ENCODE peak calls at places on chromosome 16, in nine cellular contexts. One of them, this sample, is unnamed.

GRCh38 chr16:27217256-27217655 is 13.9 kb downstream of the KDM8 start:
- DNase-seq in Calu3: no peak
- DNase-seq in mucosa of descending colon: no peak
- DNase-seq in Caki2: peak; percentile 39
- DNase-seq in OCI-LY7: no peak
- DNase-seq in C1 segment of cervical spinal cord: no peak
- DNase-seq in anterior cingulate cortex: peak; percentile 25
- DNase-seq in T-helper 2 cell: no peak
- DNase-seq in epithelial cell of prostate: no peak
- DNase-seq in this sample: peak; percentile 75

GRCh38 chr16:69626256-69626655 is 60.5 kb downstream of the NFAT5 start:
- DNase-seq in epithelial cell of prostate: no peak
- DNase-seq in T-helper 2 cell: no peak
- DNase-seq in mucosa of descending colon: no peak
- DNase-seq in C1 segment of cervical spinal cord: no peak
- DNase-seq in Calu3: no peak
- DNase-seq in OCI-LY7: no peak
- DNase-seq in anterior cingulate cortex: no peak
- DNase-seq in Caki2: no peak
- DNase-seq in this sample: no peak

GRCh38 chr16:30395992-30396560 is 856 bp downstream of the ZNF48 start:
- DNase-seq in anterior cingulate cortex: no peak
- DNase-seq in epithelial cell of prostate: no peak
- DNase-seq in OCI-LY7: no peak
- DNase-seq in Calu3: no peak
- DNase-seq in C1 segment of cervical spinal cord: no peak
- DNase-seq in T-helper 2 cell: no peak
- DNase-seq in mucosa of descending colon: no peak
- DNase-seq in Caki2: no peak
- DNase-seq in this sample: no peak

GRCh38 chr16:88577166-88577565 is 7.0 kb downstream of the ZC3H18 start:
- DNase-seq in OCI-LY7: no peak
- DNase-seq in anterior cingulate cortex: no peak
- DNase-seq in T-helper 2 cell: no peak
- DNase-seq in Calu3: no peak
- DNase-seq in Caki2: no peak
- DNase-seq in epithelial cell of prostate: no peak
- DNase-seq in mucosa of descending colon: no peak
- DNase-seq in C1 segment of cervical spinal cord: no peak
- DNase-seq in this sample: no peak

GRCh38 chr16:31201511-31202401 is 804 bp downstream of the PYCARD start:
- DNase-seq in Calu3: peak; percentile 51
- DNase-seq in C1 segment of cervical spinal cord: no peak
- DNase-seq in Caki2: no peak
- DNase-seq in OCI-LY7: peak; percentile 66
- DNase-seq in epithelial cell of prostate: no peak
- DNase-seq in anterior cingulate cortex: no peak
- DNase-seq in mucosa of descending colon: peak; percentile 80
- DNase-seq in T-helper 2 cell: peak; percentile 70
- DNase-seq in this sample: no peak

GRCh38 chr16:2086812-2087425 is 39.1 kb downstream of the TSC2 start:
- DNase-seq in T-helper 2 cell: no peak
- DNase-seq in epithelial cell of prostate: no peak
- DNase-seq in anterior cingulate cortex: no peak
- DNase-seq in Caki2: no peak
- DNase-seq in C1 segment of cervical spinal cord: no peak
- DNase-seq in Calu3: no peak
- DNase-seq in OCI-LY7: peak; percentile 25
- DNase-seq in mucosa of descending colon: no peak
- DNase-seq in this sample: no peak

GRCh38 chr16:67653131-67654068 is 6.7 kb downstream of the ACD start:
- DNase-seq in OCI-LY7: no peak
- DNase-seq in Calu3: peak; percentile 48
- DNase-seq in T-helper 2 cell: no peak
- DNase-seq in mucosa of descending colon: no peak
- DNase-seq in C1 segment of cervical spinal cord: no peak
- DNase-seq in Caki2: no peak
- DNase-seq in anterior cingulate cortex: no peak
- DNase-seq in epithelial cell of prostate: no peak
- DNase-seq in this sample: peak; percentile 24

GRCh38 chr16:50683689-50684374 is 2.7 kb upstream of the SNX20 start:
- DNase-seq in T-helper 2 cell: peak; percentile 93
- DNase-seq in Calu3: no peak
- DNase-seq in C1 segment of cervical spinal cord: no peak
- DNase-seq in OCI-LY7: peak; percentile 34
- DNase-seq in mucosa of descending colon: peak; percentile 60
- DNase-seq in Caki2: no peak
- DNase-seq in epithelial cell of prostate: no peak
- DNase-seq in anterior cingulate cortex: no peak
- DNase-seq in this sample: no peak

GRCh38 chr16:85634747-85635544 is 21.8 kb downstream of the GSE1 start:
- DNase-seq in T-helper 2 cell: no peak
- DNase-seq in mucosa of descending colon: no peak
- DNase-seq in C1 segment of cervical spinal cord: no peak
- DNase-seq in anterior cingulate cortex: no peak
- DNase-seq in Calu3: peak; percentile 21
- DNase-seq in Caki2: no peak
- DNase-seq in OCI-LY7: no peak
- DNase-seq in epithelial cell of prostate: no peak
- DNase-seq in this sample: no peak

GRCh38 chr16:6016530-6017184 is 919.1 kb upstream of the EEF2KMT start:
- DNase-seq in OCI-LY7: peak; percentile 8
- DNase-seq in anterior cingulate cortex: no peak
- DNase-seq in C1 segment of cervical spinal cord: no peak
- DNase-seq in Calu3: peak; percentile 27
- DNase-seq in mucosa of descending colon: peak; percentile 46
- DNase-seq in T-helper 2 cell: peak; percentile 56
- DNase-seq in epithelial cell of prostate: no peak
- DNase-seq in Caki2: peak; percentile 64
- DNase-seq in this sample: peak; percentile 79

GRCh38 chr16:53893731-53894435 is 189.9 kb downstream of the FTO start:
- DNase-seq in epithelial cell of prostate: no peak
- DNase-seq in OCI-LY7: no peak
- DNase-seq in C1 segment of cervical spinal cord: no peak
- DNase-seq in Caki2: peak; percentile 64
- DNase-seq in mucosa of descending colon: peak; percentile 29
- DNase-seq in anterior cingulate cortex: no peak
- DNase-seq in Calu3: peak; percentile 12
- DNase-seq in T-helper 2 cell: no peak
- DNase-seq in this sample: peak; percentile 32

GRCh38 chr16:59859606-59860402 is 1125.7 kb upstream of the GOT2 start:
- DNase-seq in Caki2: no peak
- DNase-seq in T-helper 2 cell: no peak
- DNase-seq in mucosa of descending colon: no peak
- DNase-seq in C1 segment of cervical spinal cord: no peak
- DNase-seq in epithelial cell of prostate: no peak
- DNase-seq in anterior cingulate cortex: no peak
- DNase-seq in Calu3: no peak
- DNase-seq in OCI-LY7: no peak
- DNase-seq in this sample: no peak

GRCh38 chr16:57914244-57915173 is 56.4 kb downstream of the CNGB1 start:
- DNase-seq in T-helper 2 cell: no peak
- DNase-seq in mucosa of descending colon: no peak
- DNase-seq in epithelial cell of prostate: no peak
- DNase-seq in Caki2: no peak
- DNase-seq in OCI-LY7: no peak
- DNase-seq in C1 segment of cervical spinal cord: no peak
- DNase-seq in Calu3: no peak
- DNase-seq in anterior cingulate cortex: no peak
- DNase-seq in this sample: no peak

GRCh38 chr16:12257926-12258561 is 281.5 kb downstream of the SNX29 start:
- DNase-seq in Calu3: peak; percentile 43
- DNase-seq in Caki2: no peak
- DNase-seq in anterior cingulate cortex: no peak
- DNase-seq in OCI-LY7: peak; percentile 85
- DNase-seq in mucosa of descending colon: peak; percentile 85
- DNase-seq in epithelial cell of prostate: no peak
- DNase-seq in T-helper 2 cell: no peak
- DNase-seq in C1 segment of cervical spinal cord: no peak
- DNase-seq in this sample: no peak

GRCh38 chr16:47664653-47665325 is 203.7 kb downstream of the PHKB start:
- DNase-seq in mucosa of descending colon: peak; percentile 73
- DNase-seq in epithelial cell of prostate: no peak
- DNase-seq in Caki2: peak; percentile 12
- DNase-seq in anterior cingulate cortex: no peak
- DNase-seq in OCI-LY7: no peak
- DNase-seq in C1 segment of cervical spinal cord: no peak
- DNase-seq in Calu3: no peak
- DNase-seq in T-helper 2 cell: no peak
- DNase-seq in this sample: no peak

GRCh38 chr16:27405546-27406451 is 3.8 kb downstream of the IL21R start:
- DNase-seq in Calu3: no peak
- DNase-seq in OCI-LY7: peak; percentile 41
- DNase-seq in epithelial cell of prostate: no peak
- DNase-seq in anterior cingulate cortex: no peak
- DNase-seq in mucosa of descending colon: no peak
- DNase-seq in C1 segment of cervical spinal cord: no peak
- DNase-seq in T-helper 2 cell: peak; percentile 65
- DNase-seq in Caki2: no peak
- DNase-seq in this sample: no peak

GRCh38 chr16:9259914-9260608 is 168.6 kb downstream of the HAPSTR1 start:
- DNase-seq in C1 segment of cervical spinal cord: no peak
- DNase-seq in mucosa of descending colon: no peak
- DNase-seq in OCI-LY7: no peak
- DNase-seq in Calu3: no peak
- DNase-seq in T-helper 2 cell: no peak
- DNase-seq in anterior cingulate cortex: no peak
- DNase-seq in Caki2: no peak
- DNase-seq in epithelial cell of prostate: no peak
- DNase-seq in this sample: no peak

GRCh38 chr16:12228607-12229499 is 252.3 kb downstream of the SNX29 start:
- DNase-seq in anterior cingulate cortex: no peak
- DNase-seq in OCI-LY7: peak; percentile 89
- DNase-seq in C1 segment of cervical spinal cord: no peak
- DNase-seq in mucosa of descending colon: peak; percentile 86
- DNase-seq in epithelial cell of prostate: no peak
- DNase-seq in T-helper 2 cell: peak; percentile 9
- DNase-seq in Caki2: peak; percentile 72
- DNase-seq in Calu3: peak; percentile 79
- DNase-seq in this sample: peak; percentile 67

GRCh38 chr16:14602443-14602963 is 27.6 kb downstream of the PARN start:
- DNase-seq in OCI-LY7: no peak
- DNase-seq in epithelial cell of prostate: no peak
- DNase-seq in Calu3: no peak
- DNase-seq in anterior cingulate cortex: no peak
- DNase-seq in T-helper 2 cell: no peak
- DNase-seq in Caki2: no peak
- DNase-seq in C1 segment of cervical spinal cord: no peak
- DNase-seq in mucosa of descending colon: no peak
- DNase-seq in this sample: no peak

GRCh38 chr16:83113317-83113716 is 486.5 kb downstream of the CDH13 start:
- DNase-seq in Caki2: no peak
- DNase-seq in C1 segment of cervical spinal cord: peak; percentile 3
- DNase-seq in anterior cingulate cortex: no peak
- DNase-seq in T-helper 2 cell: peak; percentile 25
- DNase-seq in OCI-LY7: peak; percentile 71
- DNase-seq in epithelial cell of prostate: no peak
- DNase-seq in Calu3: no peak
- DNase-seq in mucosa of descending colon: peak; percentile 35
- DNase-seq in this sample: peak; percentile 55

GRCh38 chr16:50888486-50889261 is 146.8 kb downstream of the CYLD start:
- DNase-seq in epithelial cell of prostate: no peak
- DNase-seq in C1 segment of cervical spinal cord: no peak
- DNase-seq in anterior cingulate cortex: no peak
- DNase-seq in Caki2: no peak
- DNase-seq in OCI-LY7: no peak
- DNase-seq in Calu3: no peak
- DNase-seq in mucosa of descending colon: no peak
- DNase-seq in T-helper 2 cell: no peak
- DNase-seq in this sample: no peak

GRCh38 chr16:2511128-2511785 is 2.5 kb upstream of the ATP6V0C start:
- DNase-seq in anterior cingulate cortex: no peak
- DNase-seq in C1 segment of cervical spinal cord: no peak
- DNase-seq in mucosa of descending colon: peak; percentile 67
- DNase-seq in OCI-LY7: no peak
- DNase-seq in Calu3: no peak
- DNase-seq in T-helper 2 cell: no peak
- DNase-seq in epithelial cell of prostate: no peak
- DNase-seq in Caki2: peak; percentile 85
- DNase-seq in this sample: peak; percentile 85

GRCh38 chr16:57694556-57695377 is at the start of gene DRC7:
- DNase-seq in T-helper 2 cell: peak; percentile 35
- DNase-seq in mucosa of descending colon: peak; percentile 31
- DNase-seq in Caki2: peak; percentile 64
- DNase-seq in epithelial cell of prostate: no peak
- DNase-seq in Calu3: peak; percentile 68
- DNase-seq in anterior cingulate cortex: no peak
- DNase-seq in C1 segment of cervical spinal cord: no peak
- DNase-seq in OCI-LY7: peak; percentile 58
- DNase-seq in this sample: peak; percentile 72

GRCh38 chr16:64391009-64391663 is 730.7 kb downstream of the CDH11 start:
- DNase-seq in Caki2: peak; percentile 54
- DNase-seq in mucosa of descending colon: no peak
- DNase-seq in C1 segment of cervical spinal cord: no peak
- DNase-seq in epithelial cell of prostate: no peak
- DNase-seq in anterior cingulate cortex: no peak
- DNase-seq in T-helper 2 cell: no peak
- DNase-seq in Calu3: no peak
- DNase-seq in OCI-LY7: no peak
- DNase-seq in this sample: peak; percentile 36

GRCh38 chr16:84489141-84489540 is 15.3 kb downstream of the MEAK7 start:
- DNase-seq in Caki2: no peak
- DNase-seq in mucosa of descending colon: no peak
- DNase-seq in T-helper 2 cell: no peak
- DNase-seq in anterior cingulate cortex: no peak
- DNase-seq in C1 segment of cervical spinal cord: no peak
- DNase-seq in Calu3: no peak
- DNase-seq in OCI-LY7: no peak
- DNase-seq in epithelial cell of prostate: no peak
- DNase-seq in this sample: no peak

GRCh38 chr16:88320947-88321634 is 61.7 kb upstream of the ZNF469 start:
- DNase-seq in mucosa of descending colon: no peak
- DNase-seq in Caki2: peak; percentile 17
- DNase-seq in C1 segment of cervical spinal cord: no peak
- DNase-seq in Calu3: no peak
- DNase-seq in OCI-LY7: peak; percentile 30
- DNase-seq in epithelial cell of prostate: no peak
- DNase-seq in T-helper 2 cell: peak; percentile 8
- DNase-seq in anterior cingulate cortex: no peak
- DNase-seq in this sample: no peak

GRCh38 chr16:31177136-31177535 is 2.8 kb upstream of the FUS start:
- DNase-seq in epithelial cell of prostate: peak; percentile 76
- DNase-seq in OCI-LY7: peak; percentile 58
- DNase-seq in mucosa of descending colon: peak; percentile 14
- DNase-seq in Calu3: no peak
- DNase-seq in Caki2: peak; percentile 61
- DNase-seq in C1 segment of cervical spinal cord: no peak
- DNase-seq in anterior cingulate cortex: no peak
- DNase-seq in T-helper 2 cell: peak; percentile 89
- DNase-seq in this sample: peak; percentile 100

GRCh38 chr16:81630632-81631026 is 148.5 kb upstream of the PLCG2 start:
- DNase-seq in mucosa of descending colon: no peak
- DNase-seq in Calu3: no peak
- DNase-seq in C1 segment of cervical spinal cord: no peak
- DNase-seq in anterior cingulate cortex: no peak
- DNase-seq in Caki2: no peak
- DNase-seq in OCI-LY7: no peak
- DNase-seq in T-helper 2 cell: no peak
- DNase-seq in epithelial cell of prostate: no peak
- DNase-seq in this sample: no peak

GRCh38 chr16:73546351-73546845 is 498.5 kb upstream of the ZFHX3 start:
- DNase-seq in mucosa of descending colon: no peak
- DNase-seq in C1 segment of cervical spinal cord: no peak
- DNase-seq in OCI-LY7: no peak
- DNase-seq in Caki2: no peak
- DNase-seq in anterior cingulate cortex: no peak
- DNase-seq in epithelial cell of prostate: no peak
- DNase-seq in Calu3: no peak
- DNase-seq in T-helper 2 cell: no peak
- DNase-seq in this sample: no peak